ENCODE peak calls at places on chromosome 14, in six cellular contexts. Q is H1, T is HepG2, F is GM12891, P is K562, I is GM12878. R is an unnamed sample.

GRCh38 chr14:35201066-35201465 is 78.7 kb downstream of the PRORP start:
- DNase-seq in Q (no peak), T (no peak), F (no peak), P (no peak), I (no peak), R (no peak)

GRCh38 chr14:102939820-102940561 is 17.5 kb downstream of the AMN start:
- DNase-seq in Q (no peak), T (no peak), F (no peak), P (no peak), I (no peak), R (no peak)

GRCh38 chr14:100388137-100389050 is 65.3 kb downstream of the SLC25A47 start:
- DNase-seq in Q (no peak), T (no peak), F (no peak), P (peak; percentile 30), I (no peak), R (no peak)

GRCh38 chr14:36766974-36767373 is 105.3 kb downstream of the PAX9 start:
- DNase-seq in Q (no peak), T (no peak), F (no peak), P (no peak), I (no peak), R (no peak)

GRCh38 chr14:99592933-99593753 is 10.9 kb downstream of the CCDC85C start:
- DNase-seq in Q (no peak), T (no peak), F (no peak), P (no peak), I (no peak), R (no peak)

GRCh38 chr14:60183724-60184596 is 18.8 kb upstream of the DHRS7 start:
- DNase-seq in Q (no peak), T (peak; percentile 55), F (no peak), P (peak; percentile 57), I (no peak), R (no peak)

GRCh38 chr14:95530461-95531170 is 4.2 kb upstream of the GLRX5 start:
- DNase-seq in Q (no peak), T (no peak), F (no peak), P (peak; percentile 54), I (no peak), R (no peak)

GRCh38 chr14:102088012-102088792 is 1.4 kb upstream of the HSP90AA1 start:
- DNase-seq in Q (peak; percentile 65), T (no peak), F (peak; percentile 57), P (peak; percentile 64), I (peak; percentile 21), R (peak; percentile 48)

GRCh38 chr14:67221248-67221981 is 19.8 kb upstream of the PALS1 start:
- DNase-seq in Q (no peak), T (no peak), F (no peak), P (no peak), I (no peak), R (no peak)

GRCh38 chr14:91351508-91351853 is 66.1 kb downstream of the CCDC88C start:
- DNase-seq in Q (no peak), T (no peak), F (no peak), P (no peak), I (no peak), R (no peak)

GRCh38 chr14:26835949-26836570 is 238.2 kb upstream of the NOVA1 start:
- DNase-seq in Q (no peak), T (no peak), F (no peak), P (no peak), I (no peak), R (no peak)

GRCh38 chr14:22918809-22919600 is at the start of gene RBM23:
- DNase-seq in Q (peak; percentile 98), T (peak; percentile 36), F (peak; percentile 76), P (peak; percentile 100), I (peak; percentile 100), R (peak; percentile 87)

GRCh38 chr14:44701563-44702263 is 194.6 kb upstream of the FSCB start:
- DNase-seq in Q (no peak), T (no peak), F (no peak), P (no peak), I (no peak), R (no peak)

GRCh38 chr14:99186956-99187690 is 84.9 kb downstream of the BCL11B start:
- DNase-seq in Q (no peak), T (no peak), F (no peak), P (no peak), I (no peak), R (no peak)

GRCh38 chr14:49057838-49058510 is 528.2 kb downstream of the RPS29 start:
- DNase-seq in Q (no peak), T (peak; percentile 35), F (no peak), P (no peak), I (no peak), R (no peak)

GRCh38 chr14:75726326-75726725 is 65.3 kb downstream of the TTLL5 start:
- DNase-seq in Q (no peak), T (no peak), F (no peak), P (no peak), I (no peak), R (no peak)

GRCh38 chr14:75725481-75725880 is 64.4 kb downstream of the TTLL5 start:
- DNase-seq in Q (no peak), T (no peak), F (no peak), P (no peak), I (no peak), R (no peak)

GRCh38 chr14:75727124-75727523 is 66.1 kb downstream of the TTLL5 start:
- DNase-seq in Q (no peak), T (no peak), F (no peak), P (no peak), I (no peak), R (no peak)

GRCh38 chr14:75723716-75724115 is 62.7 kb downstream of the TTLL5 start:
- DNase-seq in Q (no peak), T (no peak), F (no peak), P (no peak), I (no peak), R (no peak)

DNA sequence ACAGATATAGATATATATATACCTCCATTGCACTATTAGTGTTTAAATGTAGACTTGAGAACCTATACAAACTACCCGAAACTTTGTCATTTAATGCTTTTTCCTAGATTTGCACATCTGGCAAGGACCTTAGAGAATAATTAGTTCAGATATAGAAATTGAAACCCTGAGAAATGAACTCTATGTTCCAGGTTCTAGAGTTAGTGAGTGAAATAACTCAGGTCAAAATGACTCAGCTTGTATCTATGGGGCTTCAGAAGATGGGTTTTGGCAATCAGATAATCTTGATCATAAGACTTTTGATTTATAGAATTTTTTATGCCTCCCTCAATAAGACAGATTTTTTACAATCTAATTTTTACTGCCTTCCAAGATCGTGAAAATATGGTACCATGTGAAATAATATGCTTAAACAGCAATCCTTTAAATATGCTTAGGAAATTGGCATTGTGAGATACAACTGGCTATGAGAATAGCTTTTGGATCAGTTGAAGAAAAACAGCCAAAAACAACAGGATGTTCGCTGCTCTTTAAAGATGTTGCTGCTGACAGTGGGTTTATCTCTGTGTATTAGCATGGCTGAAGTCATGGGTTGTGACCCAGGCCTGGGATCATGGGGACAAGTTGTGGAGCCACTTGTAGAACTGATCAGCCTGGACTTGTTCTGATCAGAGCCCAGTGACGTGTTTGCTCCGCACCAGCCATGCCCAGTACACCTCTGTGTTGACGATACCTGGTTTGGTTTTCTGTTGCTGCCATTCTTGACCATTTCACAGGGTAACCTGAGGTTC is 63.6 kb downstream of the TTLL5 start:
- DNase-seq in Q (no peak), T (no peak), F (no peak), P (no peak), I (no peak), R (no peak)
- TF ChIP-seq TAF1 in Q (no peak), T (no peak), F (no peak), P (no peak), I (no peak), R (no peak)

GRCh38 chr14:62125793-62126192 is 363.6 kb downstream of the SNAPC1 start:
- DNase-seq in Q (no peak), T (no peak), F (no peak), P (no peak), I (no peak), R (no peak)

GRCh38 chr14:62123959-62124358 is 361.7 kb downstream of the SNAPC1 start:
- DNase-seq in Q (no peak), T (no peak), F (no peak), P (no peak), I (no peak), R (no peak)

GRCh38 chr14:62130441-62130840 is 368.2 kb downstream of the SNAPC1 start:
- DNase-seq in Q (no peak), T (no peak), F (no peak), P (no peak), I (no peak), R (no peak)

DNA sequence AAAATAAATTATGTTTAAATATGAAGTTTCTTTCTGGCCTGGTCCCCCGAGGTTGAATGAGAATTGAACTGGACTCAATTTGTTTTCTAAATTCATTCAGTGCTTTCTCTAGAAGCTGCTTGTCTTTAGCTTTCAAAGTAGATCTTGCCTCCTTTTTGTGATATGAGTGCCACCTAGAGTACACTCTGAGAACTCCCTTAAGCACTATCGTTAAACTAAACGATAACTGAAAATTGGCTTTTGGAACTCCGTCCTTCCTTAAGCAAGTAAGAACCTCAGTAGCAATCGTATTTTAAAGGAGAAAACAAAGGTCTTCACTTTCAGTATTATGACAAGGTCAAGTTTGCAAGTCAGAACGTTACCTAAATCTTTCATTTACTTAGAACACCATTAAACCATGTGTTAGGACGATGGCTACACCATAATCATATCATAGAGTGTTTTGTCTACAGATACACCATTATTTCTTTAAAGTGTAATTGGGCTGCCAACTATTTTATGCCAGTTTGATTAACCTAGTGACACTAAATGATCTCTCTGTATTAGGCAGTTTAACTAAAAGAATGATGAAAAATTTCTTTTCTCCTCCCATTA is 364.8 kb downstream of the SNAPC1 start:
- DNase-seq in Q (no peak), T (peak; percentile 27), F (no peak), P (peak; percentile 34), I (no peak), R (no peak)
- TF ChIP-seq POLR2A in Q (no peak), T (no peak), F (no peak), P (no peak), I (no peak), R (no peak)

GRCh38 chr14:64790478-64790877 is 86.3 kb downstream of the PLEKHG3 start:
- DNase-seq in Q (no peak), T (no peak), F (no peak), P (no peak), I (no peak), R (no peak)

GRCh38 chr14:64786296-64787149 is 82.3 kb downstream of the PLEKHG3 start:
- DNase-seq in Q (no peak), T (no peak), F (no peak), P (no peak), I (no peak), R (no peak)

GRCh38 chr14:64789696-64790095 is 85.5 kb downstream of the PLEKHG3 start:
- DNase-seq in Q (no peak), T (no peak), F (no peak), P (no peak), I (no peak), R (no peak)

GRCh38 chr14:64788706-64789105 is 84.5 kb downstream of the PLEKHG3 start:
- DNase-seq in Q (no peak), T (no peak), F (no peak), P (peak; percentile 16), I (no peak), R (no peak)

DNA sequence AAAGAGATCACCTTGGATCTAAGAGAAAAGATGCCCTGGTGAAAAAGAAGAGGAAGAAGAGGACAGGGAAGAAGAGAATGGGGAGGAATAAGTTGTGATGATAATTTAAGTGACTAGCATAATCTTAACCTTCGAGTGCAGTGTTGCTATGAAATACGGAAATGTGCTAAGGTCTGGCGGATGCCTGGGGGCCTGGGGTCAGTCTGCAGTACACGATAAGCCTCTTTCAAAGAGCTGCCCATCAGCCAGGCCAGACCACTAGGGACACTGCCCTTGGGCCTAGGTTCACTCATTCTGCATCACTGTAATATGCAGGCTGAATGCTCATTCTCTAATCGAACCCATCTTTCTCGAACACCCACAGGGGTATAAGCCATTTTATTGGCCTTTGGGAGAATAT is 83.4 kb downstream of the PLEKHG3 start:
- DNase-seq in Q (no peak), T (no peak), F (no peak), P (no peak), I (no peak), R (no peak)
- TF ChIP-seq POLR2AphosphoS5 in Q (no peak), T (no peak), F (no peak), P (no peak), I (no peak), R (no peak)

GRCh38 chr14:92960706-92961566 is 38.0 kb downstream of the CHGA start:
- DNase-seq in Q (no peak), T (no peak), F (no peak), P (no peak), I (no peak), R (no peak)
- TF ChIP-seq TAF1 in Q (no peak), T (no peak), F (no peak), P (no peak), I (no peak), R (no peak)

R was measured in GM12892.